ENCODE peak calls at places on chromosome 7, in seven cellular contexts. Q, P, L, T, K, W and N are unnamed samples.

GRCh38 chr7:25389489-25390106 is 161.3 kb upstream of the NPVF start:
- ATAC-seq in Q (peak; percentile 62), P (no peak), L (no peak), T (no peak), K (peak; percentile 33), W (peak; percentile 36), N (peak; percentile 29)

GRCh38 chr7:140390034-140390433 is 8.3 kb downstream of the SLC37A3 start:
- ATAC-seq in Q (no peak), P (no peak), L (no peak), T (no peak), K (no peak), W (no peak), N (no peak)

GRCh38 chr7:93374345-93374940 is 142.3 kb downstream of the VPS50 start:
- ATAC-seq in Q (peak; percentile 61), P (no peak), L (no peak), T (no peak), K (peak; percentile 58), W (no peak), N (no peak)

GRCh38 chr7:3200504-3200903 is 100.5 kb upstream of the SDK1 start:
- ATAC-seq in Q (peak; percentile 78), P (no peak), L (no peak), T (no peak), K (no peak), W (no peak), N (peak; percentile 39)

GRCh38 chr7:152354061-152354460 is 81.7 kb downstream of the KMT2C start:
- ATAC-seq in Q (no peak), P (no peak), L (no peak), T (no peak), K (peak; percentile 42), W (no peak), N (no peak)

GRCh38 chr7:112262804-112263203 is 56.3 kb downstream of the ZNF277 start:
- ATAC-seq in Q (peak; percentile 79), P (no peak), L (no peak), T (no peak), K (no peak), W (no peak), N (no peak)

GRCh38 chr7:117809958-117810357 is 63.3 kb downstream of the CTTNBP2 start:
- ATAC-seq in Q (no peak), P (no peak), L (no peak), T (peak; percentile 70), K (no peak), W (no peak), N (no peak)

GRCh38 chr7:30428586-30429530 is 49.7 kb downstream of the NOD1 start:
- ATAC-seq in Q (no peak), P (no peak), L (no peak), T (no peak), K (no peak), W (no peak), N (no peak)

GRCh38 chr7:45644237-45644636 is 70.1 kb downstream of the ADCY1 start:
- ATAC-seq in Q (no peak), P (no peak), L (no peak), T (no peak), K (no peak), W (no peak), N (no peak)

GRCh38 chr7:115471891-115472290 is 550.0 kb downstream of the MDFIC start:
- ATAC-seq in Q (no peak), P (no peak), L (no peak), T (no peak), K (no peak), W (no peak), N (no peak)

GRCh38 chr7:74288034-74288881 is 949 bp upstream of the CLIP2 start:
- ATAC-seq in Q (no peak), P (peak; percentile 14), L (no peak), T (no peak), K (no peak), W (peak; percentile 2), N (no peak)

GRCh38 chr7:28661826-28662225 is 249.5 kb downstream of the CREB5 start:
- ATAC-seq in Q (no peak), P (no peak), L (peak; percentile 43), T (no peak), K (no peak), W (no peak), N (no peak)

GRCh38 chr7:103866919-103867318 is 122.5 kb downstream of the RELN start:
- ATAC-seq in Q (no peak), P (no peak), L (no peak), T (no peak), K (no peak), W (no peak), N (no peak)

GRCh38 chr7:33882040-33882800 is 23.1 kb upstream of the BMPER start:
- ATAC-seq in Q (peak; percentile 56), P (peak; percentile 64), L (no peak), T (peak; percentile 95), K (no peak), W (peak; percentile 69), N (no peak)

GRCh38 chr7:92071032-92071431 is 63.2 kb downstream of the CYP51A1 start:
- ATAC-seq in Q (peak; percentile 77), P (no peak), L (no peak), T (peak; percentile 64), K (no peak), W (no peak), N (no peak)

GRCh38 chr7:76423666-76424412 is 911 bp upstream of the ZP3 start:
- ATAC-seq in Q (no peak), P (no peak), L (no peak), T (peak; percentile 25), K (peak; percentile 83), W (no peak), N (no peak)

GRCh38 chr7:115734643-115735042 is 295.9 kb downstream of the TFEC start:
- ATAC-seq in Q (no peak), P (no peak), L (no peak), T (no peak), K (no peak), W (no peak), N (no peak)

GRCh38 chr7:24827027-24827426 is 69.8 kb upstream of the GSDME start:
- ATAC-seq in Q (no peak), P (no peak), L (no peak), T (no peak), K (no peak), W (no peak), N (peak; percentile 51)

GRCh38 chr7:36441344-36442022 is 51.8 kb downstream of the ANLN start:
- ATAC-seq in Q (peak; percentile 46), P (no peak), L (no peak), T (no peak), K (no peak), W (no peak), N (no peak)

GRCh38 chr7:121279060-121279620 is 49.7 kb upstream of the WNT16 start:
- ATAC-seq in Q (no peak), P (no peak), L (no peak), T (no peak), K (no peak), W (no peak), N (no peak)

GRCh38 chr7:2488272-2488645 is 12.1 kb upstream of the GRIFIN start:
- ATAC-seq in Q (no peak), P (peak; percentile 73), L (no peak), T (peak; percentile 68), K (no peak), W (peak; percentile 28), N (no peak)

GRCh38 chr7:156993021-156993924 is 17.2 kb downstream of the MNX1 start:
- ATAC-seq in Q (peak; percentile 64), P (no peak), L (no peak), T (peak; percentile 52), K (no peak), W (no peak), N (no peak)

GRCh38 chr7:47647213-47647985 is 65.5 kb upstream of the TNS3 start:
- ATAC-seq in Q (peak; percentile 53), P (no peak), L (peak; percentile 92), T (peak; percentile 33), K (no peak), W (peak; percentile 23), N (no peak)